ENCODE peak calls at places on chromosomes 12 and 14, in ten cellular contexts. Y is BJ; K is effector memory CD4-positive, alpha-beta T cell; O is neural progenitor cell; W is fibroblast of the aortic adventitia; P is WERI-Rb-1; J is astrocyte of the spinal cord; U is SK-N-SH; D is aorta; T is small intestine. B is an unnamed sample.

GRCh38 chr14:72457641-72458040 is 436.3 kb downstream of the DPF3 start:
- DNase-seq in K (no peak), U (no peak), J (peak; percentile 80), W (peak; percentile 32), T (no peak), D (no peak), Y (peak; percentile 28), P (no peak), O (no peak), B (no peak)

GRCh38 chr14:106694638-106695393 is 1168.4 kb downstream of the TMEM121 start:
- DNase-seq in T (no peak), J (no peak), U (peak; percentile 42), K (peak; percentile 39), Y (no peak), O (no peak), W (no peak), D (peak; percentile 63), P (peak; percentile 15), B (peak; percentile 43)

GRCh38 chr12:64001439-64001838 is 156.9 kb downstream of the SRGAP1 start:
- DNase-seq in D (no peak), P (no peak), Y (no peak), O (no peak), U (no peak), K (no peak), T (no peak), J (no peak), W (peak; percentile 71), B (no peak)

GRCh38 chr12:55931317-55931779 is 386 bp downstream of the DGKA start:
- DNase-seq in W (no peak), U (no peak), K (no peak), D (no peak), O (no peak), T (peak; percentile 91), J (no peak), Y (no peak), P (no peak), B (peak; percentile 35)

GRCh38 chr14:63941023-63941422 is 88.2 kb downstream of the SYNE2 start:
- DNase-seq in P (no peak), K (no peak), D (no peak), U (no peak), O (no peak), J (no peak), T (no peak), Y (no peak), W (no peak), B (no peak)

GRCh38 chr14:58815046-58815701 is 177.4 kb downstream of the DACT1 start:
- DNase-seq in Y (peak; percentile 37), U (peak; percentile 50), D (no peak), J (peak; percentile 47), K (no peak), T (no peak), W (peak; percentile 80), P (no peak), O (no peak), B (peak; percentile 18)

GRCh38 chr12:24839268-24839791 is 109.6 kb downstream of the BCAT1 start:
- DNase-seq in P (no peak), U (no peak), D (no peak), K (no peak), W (peak; percentile 25), Y (no peak), T (no peak), J (peak; percentile 56), O (no peak), B (no peak)

GRCh38 chr14:90275820-90276219 is 19.5 kb downstream of the PSMC1 start:
- DNase-seq in U (no peak), P (no peak), T (no peak), K (no peak), O (no peak), Y (no peak), W (peak; percentile 8), D (no peak), J (peak; percentile 89), B (no peak)

GRCh38 chr14:41570415-41571155 is 36.1 kb upstream of the LRFN5 start:
- DNase-seq in Y (no peak), J (no peak), T (no peak), K (no peak), O (no peak), P (no peak), U (no peak), W (no peak), D (no peak), B (no peak)

GRCh38 chr14:102878970-102879460 is 43.4 kb upstream of the AMN start:
- DNase-seq in W (no peak), P (no peak), J (no peak), U (no peak), K (no peak), O (no peak), Y (no peak), D (no peak), T (peak; percentile 26), B (no peak)
- H3K4me3 ChIP-seq in W (no peak overlapping the region), P (no peak overlapping the region), J (no peak overlapping the region), U (no peak overlapping the region), K (no peak overlapping the region), O (no peak overlapping the region), Y (no peak overlapping the region), D (no peak overlapping the region), T (no peak overlapping the region), B (no peak overlapping the region)

DNA sequence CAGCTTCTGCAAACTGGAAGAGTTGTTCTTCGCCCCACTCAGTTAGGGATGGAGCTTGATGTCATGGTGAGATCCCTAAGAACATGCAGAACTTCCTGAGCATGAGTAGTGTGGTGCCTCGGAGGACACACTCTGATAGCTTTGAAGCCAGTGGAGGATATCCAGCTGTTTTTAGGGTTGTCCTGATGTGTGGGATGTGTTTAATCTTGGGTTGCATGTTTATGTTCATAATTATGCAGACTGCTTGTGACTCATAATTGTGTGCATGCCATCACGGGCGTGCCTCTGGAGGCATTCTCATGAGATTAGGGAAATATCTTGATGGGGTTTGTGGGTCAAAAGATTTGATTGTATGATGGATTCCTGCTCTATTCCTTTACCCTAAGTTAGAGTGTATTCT is 267.4 kb upstream of the PELI2 start:
- DNase-seq in O (no peak), P (no peak), W (peak; percentile 60), Y (peak; percentile 26), K (no peak), T (peak; percentile 26), J (no peak), D (no peak), U (no peak), B (no peak)
- H3K4me3 ChIP-seq in O (no peak overlapping the region), P (no peak overlapping the region), W (no peak overlapping the region), Y (no peak overlapping the region), K (no peak overlapping the region), T (no peak overlapping the region), J (no peak overlapping the region), D (no peak overlapping the region), U (no peak overlapping the region), B (no peak overlapping the region)

GRCh38 chr14:49950275-49951250 is 57.7 kb downstream of the ARF6 start:
- DNase-seq in U (no peak), P (no peak), J (no peak), D (no peak), K (no peak), T (peak; percentile 95), O (no peak), Y (no peak), W (no peak), B (no peak)
- H3K4me3 ChIP-seq in U (no peak overlapping the region), P (no peak overlapping the region), J (no peak overlapping the region), D (no peak overlapping the region), K (no peak overlapping the region), T (no peak overlapping the region), O (no peak overlapping the region), Y (no peak overlapping the region), W (no peak overlapping the region), B (no peak overlapping the region)

GRCh38 chr14:50804181-50804721 is 26.7 kb downstream of the NIN start:
- DNase-seq in P (no peak), T (no peak), K (no peak), U (no peak), D (peak; percentile 41), J (peak; percentile 66), W (peak; percentile 85), Y (peak; percentile 56), O (no peak), B (no peak)
- H3K4me3 ChIP-seq in P (no peak overlapping the region), T (no peak overlapping the region), K (no peak overlapping the region), U (no peak overlapping the region), D (no peak overlapping the region), J (no peak overlapping the region), W (no peak overlapping the region), Y (no peak overlapping the region), O (no peak overlapping the region), B (no peak overlapping the region)

GRCh38 chr12:46950116-46950515 is 124.3 kb upstream of the SLC38A4 start:
- DNase-seq in K (no peak), Y (no peak), W (no peak), D (no peak), J (no peak), T (no peak), P (no peak), O (no peak), U (no peak), B (peak; percentile 78)
- H3K4me3 ChIP-seq in K (no peak overlapping the region), Y (no peak overlapping the region), W (no peak overlapping the region), D (no peak overlapping the region), J (no peak overlapping the region), T (no peak overlapping the region), P (no peak overlapping the region), O (no peak overlapping the region), U (no peak overlapping the region), B (no peak overlapping the region)

B was measured in SJCRH30.